ENCODE peak calls at places on chromosomes 7 and 10, in eight cellular contexts. F is B cell, P is thoracic aorta, X is coronary artery, T is HFFc6, O is foreskin fibroblast, R is AG04450, H is esophagus squamous epithelium. G is an unnamed sample.

GRCh38 chr10:22252286-22252800 is 34.5 kb upstream of the EBLN1 start:
- DNase-seq in F (peak), P (no peak), X (peak), T (no peak), O (no peak), R (no peak), H (no peak), G (peak)

GRCh38 chr10:58577394-58577793 is 64.7 kb downstream of the BICC1 start:
- DNase-seq in F (no peak), P (no peak), X (no peak), T (no peak), O (peak), R (peak), H (no peak), G (no peak)

GRCh38 chr7:90560730-90561129 is 35.4 kb upstream of the CDK14 start:
- DNase-seq in F (no peak), P (no peak), X (no peak), T (no peak), O (no peak), R (no peak), H (no peak), G (no peak)

GRCh38 chr7:23058412-23059096 is 44.6 kb upstream of the HYCC1 start:
- DNase-seq in F (no peak), P (no peak), X (no peak), T (no peak), O (no peak), R (no peak), H (no peak), G (no peak)

GRCh38 chr10:50561816-50562215 is 61.9 kb downstream of the SGMS1 start:
- DNase-seq in F (peak), P (no peak), X (no peak), T (no peak), O (no peak), R (no peak), H (no peak), G (peak)

GRCh38 chr10:69573056-69573806 is at the start of gene NEUROG3:
- DNase-seq in F (peak), P (no peak), X (no peak), T (no peak), O (no peak), R (no peak), H (no peak), G (no peak)

GRCh38 chr10:77836299-77836820 is 90.2 kb downstream of the DLG5 start:
- DNase-seq in F (no peak), P (no peak), X (no peak), T (peak), O (peak), R (no peak), H (no peak), G (peak)

GRCh38 chr7:25861704-25862253 is 290.2 kb upstream of the NFE2L3 start:
- DNase-seq in F (no peak), P (no peak), X (no peak), T (no peak), O (no peak), R (no peak), H (no peak), G (no peak)

GRCh38 chr7:25965405-25966123 is 186.4 kb upstream of the NFE2L3 start:
- DNase-seq in F (no peak), P (no peak), X (no peak), T (no peak), O (no peak), R (no peak), H (no peak), G (no peak)

GRCh38 chr10:73263948-73264347 is 11.5 kb upstream of the MRPS16 start:
- DNase-seq in F (no peak), P (no peak), X (no peak), T (peak), O (no peak), R (no peak), H (no peak), G (no peak)

GRCh38 chr10:122441961-122442360 is 12.5 kb upstream of the ARMS2 start:
- DNase-seq in F (no peak), P (no peak), X (no peak), T (peak), O (peak), R (no peak), H (no peak), G (no peak)

GRCh38 chr7:45978010-45978681 is 57.1 kb upstream of the IGFBP3 start:
- DNase-seq in F (no peak), P (peak), X (peak), T (peak), O (peak), R (peak), H (no peak), G (no peak)

GRCh38 chr10:100996678-100997363 is 2.8 kb upstream of the LZTS2 start:
- DNase-seq in F (peak), P (no peak), X (no peak), T (no peak), O (no peak), R (no peak), H (no peak), G (peak)

GRCh38 chr7:140591178-140591902 is 49.3 kb downstream of the DENND2A start:
- DNase-seq in F (no peak), P (no peak), X (no peak), T (no peak), O (no peak), R (no peak), H (no peak), G (no peak)

GRCh38 chr10:97321032-97321806 is 2.1 kb downstream of the FRAT1 start:
- DNase-seq in F (no peak), P (no peak), X (no peak), T (no peak), O (no peak), R (no peak), H (no peak), G (no peak)

GRCh38 chr7:2082357-2083038 is 150.2 kb downstream of the MAD1L1 start:
- DNase-seq in F (no peak), P (no peak), X (no peak), T (peak), O (peak), R (peak), H (no peak), G (no peak)

GRCh38 chr10:24339387-24339786 is 130.4 kb downstream of the KIAA1217 start:
- DNase-seq in F (no peak), P (no peak), X (no peak), T (no peak), O (no peak), R (no peak), H (no peak), G (no peak)

GRCh38 chr7:3722396-3722846 is 421.4 kb downstream of the SDK1 start:
- DNase-seq in F (peak), P (no peak), X (no peak), T (no peak), O (peak), R (no peak), H (no peak), G (peak)

GRCh38 chr7:24781106-24781505 is 23.8 kb upstream of the GSDME start:
- DNase-seq in F (no peak), P (no peak), X (no peak), T (no peak), O (no peak), R (no peak), H (no peak), G (no peak)

GRCh38 chr7:148856891-148857290 is 27.2 kb downstream of the EZH2 start:
- DNase-seq in F (no peak), P (no peak), X (no peak), T (no peak), O (no peak), R (no peak), H (no peak), G (no peak)

GRCh38 chr7:40859965-40860543 is 725.2 kb downstream of the SUGCT start:
- DNase-seq in F (no peak), P (no peak), X (no peak), T (no peak), O (no peak), R (no peak), H (no peak), G (no peak)

GRCh38 chr7:100157069-100157333 is 1.5 kb downstream of the TRAPPC14 start:
- DNase-seq in F (no peak), P (no peak), X (no peak), T (no peak), O (no peak), R (no peak), H (no peak), G (no peak)

GRCh38 chr7:138752568-138753518 is 45.0 kb upstream of the TMEM213 start:
- DNase-seq in F (no peak), P (no peak), X (no peak), T (no peak), O (no peak), R (no peak), H (no peak), G (peak)

GRCh38 chr10:123301077-123301875 is 147.1 kb downstream of the BUB3 start:
- DNase-seq in F (no peak), P (no peak), X (no peak), T (no peak), O (no peak), R (no peak), H (no peak), G (no peak)

GRCh38 chr10:116826803-116827202 is 22.5 kb upstream of the ENO4 start:
- DNase-seq in F (no peak), P (no peak), X (no peak), T (no peak), O (no peak), R (no peak), H (no peak), G (no peak)

GRCh38 chr7:50477640-50478039 is 27.5 kb upstream of the FIGNL1 start:
- DNase-seq in F (no peak), P (no peak), X (no peak), T (no peak), O (peak), R (no peak), H (no peak), G (no peak)

GRCh38 chr10:30587522-30588031 is 42.0 kb downstream of the LYZL2 start:
- DNase-seq in F (peak), P (no peak), X (no peak), T (no peak), O (no peak), R (no peak), H (peak), G (no peak)

GRCh38 chr7:31939076-31939475 is 131.1 kb downstream of the PDE1C start:
- DNase-seq in F (no peak), P (no peak), X (no peak), T (no peak), O (no peak), R (no peak), H (no peak), G (no peak)

GRCh38 chr10:121990015-121990677 is 1.2 kb downstream of the TACC2 start:
- DNase-seq in F (no peak), P (no peak), X (no peak), T (no peak), O (no peak), R (no peak), H (no peak), G (no peak)

GRCh38 chr7:41045556-41046123 is 657.2 kb downstream of the INHBA start:
- DNase-seq in F (no peak), P (no peak), X (no peak), T (no peak), O (no peak), R (no peak), H (no peak), G (no peak)

DNA sequence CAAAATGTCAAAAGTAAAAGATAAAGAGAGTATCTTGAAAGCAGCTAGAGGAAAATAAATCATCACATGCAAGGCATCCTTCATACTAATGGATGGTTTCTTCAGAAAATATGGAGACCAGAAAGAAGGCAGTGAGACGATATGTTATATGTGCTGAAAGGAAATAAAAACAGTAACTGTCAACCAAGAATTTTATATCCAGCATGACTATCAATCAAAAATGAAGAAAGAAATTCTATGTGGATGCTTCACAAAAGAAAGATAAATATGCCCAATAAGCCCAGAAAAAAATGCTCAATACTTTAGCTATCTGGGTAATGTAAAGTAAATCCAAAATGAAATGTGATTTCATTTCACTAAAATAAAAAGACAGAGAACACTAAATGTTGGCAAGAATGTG is 142.1 kb downstream of the DGKI start:
- DNase-seq in F (no peak), P (no peak), X (no peak), T (no peak), O (no peak), R (no peak), H (no peak), G (no peak)
- TF ChIP-seq CTCF in F (no peak), P (no peak), X (no peak), T (no peak), O (no peak), R (no peak), H (no peak), G (no peak)

DNA sequence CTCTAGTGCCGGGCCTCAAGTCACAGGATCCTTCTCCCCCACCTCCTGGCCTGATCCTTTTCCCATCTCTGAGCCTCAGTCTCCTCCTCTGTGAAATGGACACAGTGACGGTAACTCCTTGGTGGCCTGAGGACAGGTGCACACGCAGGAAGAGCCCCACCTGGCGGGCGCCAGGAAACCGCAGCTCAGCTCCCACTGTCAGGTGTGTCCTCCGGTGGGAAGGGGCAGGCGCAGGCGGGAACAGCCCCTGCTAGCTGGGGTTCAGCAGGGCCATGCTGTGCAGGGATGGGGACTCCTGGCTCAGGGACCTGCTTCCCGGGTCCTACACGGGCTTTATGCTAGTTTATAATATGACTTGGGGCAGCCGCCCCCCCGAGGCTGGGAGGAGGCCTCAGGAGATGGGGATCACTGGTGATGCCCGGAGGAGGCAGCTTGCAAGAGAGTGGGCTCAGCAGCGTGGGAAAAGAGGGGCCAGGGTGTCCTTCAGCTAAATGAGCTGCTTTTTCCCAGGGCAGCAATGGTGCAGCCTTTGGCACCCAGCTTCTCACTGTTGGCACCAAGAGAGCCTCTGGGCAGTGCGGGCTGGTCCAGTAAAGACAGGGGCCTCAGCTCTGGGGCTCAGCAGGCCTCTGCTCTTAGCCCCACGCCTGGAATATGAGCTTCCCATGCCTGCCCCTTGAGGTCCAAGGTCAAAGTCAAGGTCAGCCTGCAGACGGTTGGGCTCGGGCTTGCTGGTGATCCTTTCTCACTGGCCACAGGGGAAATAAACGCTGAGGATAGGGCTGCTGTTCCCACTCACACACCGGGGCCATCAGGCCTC is 68.0 kb upstream of the FAM20C start:
- DNase-seq in F (no peak), P (no peak), X (no peak), T (no peak), O (no peak), R (no peak), H (no peak), G (no peak)
- TF ChIP-seq CTCF in F (no peak), P (no peak), X (no peak), T (peak), O (no peak), R (no peak), H (no peak), G (no peak)

GRCh38 chr7:66296-66695 is 126.1 kb upstream of the FAM20C start:
- DNase-seq in F (no peak), P (no peak), X (no peak), T (no peak), O (no peak), R (no peak), H (no peak), G (no peak)

GRCh38 chr7:68629-69028 is 123.7 kb upstream of the FAM20C start:
- DNase-seq in F (no peak), P (no peak), X (no peak), T (no peak), O (no peak), R (no peak), H (no peak), G (no peak)

GRCh38 chr7:66741-67140 is 125.6 kb upstream of the FAM20C start:
- DNase-seq in F (no peak), P (no peak), X (no peak), T (no peak), O (no peak), R (no peak), H (no peak), G (no peak)

GRCh38 chr7:65554-65953 is 126.8 kb upstream of the FAM20C start:
- DNase-seq in F (no peak), P (no peak), X (no peak), T (peak), O (peak), R (no peak), H (no peak), G (no peak)

DNA sequence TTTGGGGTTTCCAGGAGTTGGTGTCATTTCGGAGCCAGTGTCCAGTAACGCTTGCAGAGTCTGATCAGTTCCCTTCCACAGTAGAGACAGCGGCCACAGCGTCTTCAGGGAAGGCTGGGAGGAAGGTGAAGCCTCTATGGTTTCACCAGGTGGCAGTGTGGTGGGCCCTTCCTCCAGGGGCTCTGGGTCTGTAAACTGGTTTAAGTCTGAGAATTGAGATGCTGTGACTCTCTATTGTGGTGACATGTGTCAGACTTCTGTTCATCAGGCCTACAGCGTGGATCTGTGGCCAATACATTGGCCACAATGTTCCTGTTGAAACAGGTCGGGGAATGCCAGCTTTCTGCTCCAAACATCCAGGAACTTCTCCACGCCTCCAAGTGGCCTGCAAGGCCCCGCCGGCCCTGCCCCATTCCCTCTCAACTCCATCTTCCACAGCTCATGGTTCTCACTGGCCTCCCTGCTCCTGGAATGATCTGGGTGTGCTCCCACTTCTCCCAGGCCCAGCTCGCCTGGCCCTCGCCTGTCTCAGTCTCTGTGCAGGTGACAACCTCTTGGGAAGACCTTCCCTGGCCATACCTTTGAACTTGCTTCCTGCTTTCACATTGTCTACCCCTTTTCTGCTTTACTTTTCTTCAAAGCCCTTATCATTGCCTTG is 124.5 kb upstream of the FAM20C start:
- DNase-seq in F (no peak), P (no peak), X (no peak), T (no peak), O (peak), R (no peak), H (no peak), G (no peak)
- TF ChIP-seq CTCF in F (no peak), P (no peak), X (no peak), T (peak), O (peak), R (no peak), H (no peak), G (no peak)

GRCh38 chr7:44083796-44084195 is 1.5 kb upstream of the POLM start:
- DNase-seq in F (no peak), P (no peak), X (no peak), T (no peak), O (no peak), R (no peak), H (no peak), G (no peak)

GRCh38 chr7:44084695-44085094 is 2.4 kb upstream of the POLM start:
- DNase-seq in F (no peak), P (no peak), X (no peak), T (no peak), O (no peak), R (no peak), H (no peak), G (no peak)

GRCh38 chr7:44086627-44087026 is 4.3 kb upstream of the POLM start:
- DNase-seq in F (no peak), P (no peak), X (no peak), T (no peak), O (no peak), R (no peak), H (no peak), G (no peak)

GRCh38 chr7:44087914-44088838 is 5.8 kb upstream of the POLM start:
- DNase-seq in F (no peak), P (peak), X (peak), T (peak), O (peak), R (no peak), H (no peak), G (no peak)

GRCh38 chr7:44085549-44085948 is 3.2 kb upstream of the POLM start:
- DNase-seq in F (no peak), P (no peak), X (no peak), T (no peak), O (no peak), R (no peak), H (no peak), G (no peak)
- TF ChIP-seq CTCF in F (no peak), P (no peak), X (no peak), T (peak), O (no peak), R (no peak), H (peak), G (no peak)

GRCh38 chr10:2143213-2143882 is 406.0 kb upstream of the ADARB2 start:
- DNase-seq in F (no peak), P (no peak), X (no peak), T (no peak), O (no peak), R (no peak), H (no peak), G (no peak)

DNA sequence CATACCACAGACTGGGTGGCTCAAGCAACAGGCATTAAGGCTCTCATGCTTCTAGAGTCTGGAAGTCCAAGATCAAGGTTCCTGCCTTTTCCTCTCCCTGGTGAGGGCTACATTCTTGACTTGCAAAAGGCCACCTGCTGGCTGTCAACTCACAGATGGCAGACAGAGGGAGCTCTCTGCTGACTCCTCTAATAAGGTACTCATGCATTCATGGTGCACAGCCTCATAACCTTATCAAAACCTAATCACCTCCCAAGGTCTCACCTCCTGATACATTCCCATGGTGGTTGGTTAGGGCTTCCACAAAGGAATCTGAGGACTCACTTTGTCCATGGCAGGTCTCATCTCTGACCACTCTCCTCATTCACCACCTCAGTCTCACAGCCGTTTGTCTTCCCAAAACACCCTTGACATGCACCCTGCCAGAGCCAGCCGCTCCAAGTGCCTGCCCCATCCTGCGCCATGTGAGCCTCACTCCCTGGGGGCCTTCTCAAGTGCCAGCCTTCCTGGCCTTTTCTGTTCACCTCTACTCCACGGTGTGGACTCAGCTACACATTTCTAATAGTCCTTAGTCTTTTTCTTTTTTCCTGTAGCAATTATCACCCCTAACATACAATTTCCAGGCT is 400.3 kb upstream of the ADARB2 start:
- DNase-seq in F (no peak), P (no peak), X (no peak), T (no peak), O (no peak), R (no peak), H (no peak), G (no peak)
- TF ChIP-seq CTCF in F (peak), P (no peak), X (no peak), T (no peak), O (no peak), R (no peak), H (no peak), G (no peak)